ENCODE peak calls at places on chromosome 1, in ten cellular contexts. One of them, this sample, is unnamed.

GRCh38 chr1:183308719-183309118 is 109.5 kb downstream of the NMNAT2 start:
- DNase-seq in choroid plexus epithelial cell: no peak
- DNase-seq in heart right ventricle: no peak
- DNase-seq in cardiac fibroblast: no peak
- DNase-seq in kidney epithelial cell: no peak
- DNase-seq in testis: no peak
- DNase-seq in fibroblast of villous mesenchyme: no peak
- DNase-seq in AG10803: no peak
- DNase-seq in esophagus muscularis mucosa: no peak
- DNase-seq in naive thymus-derived CD4-positive, alpha-beta T cell: no peak
- DNase-seq in this sample: no peak

GRCh38 chr1:38083541-38083940 is 36.9 kb upstream of the POU3F1 start:
- DNase-seq in choroid plexus epithelial cell: no peak
- DNase-seq in heart right ventricle: no peak
- DNase-seq in cardiac fibroblast: no peak
- DNase-seq in kidney epithelial cell: no peak
- DNase-seq in testis: no peak
- DNase-seq in fibroblast of villous mesenchyme: no peak
- DNase-seq in AG10803: no peak
- DNase-seq in esophagus muscularis mucosa: no peak
- DNase-seq in naive thymus-derived CD4-positive, alpha-beta T cell: no peak
- DNase-seq in this sample: peak; percentile 23

GRCh38 chr1:66323958-66324357 is 210.0 kb upstream of the SGIP1 start:
- DNase-seq in choroid plexus epithelial cell: no peak
- DNase-seq in heart right ventricle: no peak
- DNase-seq in cardiac fibroblast: no peak
- DNase-seq in kidney epithelial cell: no peak
- DNase-seq in testis: no peak
- DNase-seq in fibroblast of villous mesenchyme: no peak
- DNase-seq in AG10803: no peak
- DNase-seq in esophagus muscularis mucosa: no peak
- DNase-seq in naive thymus-derived CD4-positive, alpha-beta T cell: no peak
- DNase-seq in this sample: no peak

GRCh38 chr1:8523641-8524206 is 205.8 kb downstream of the SLC45A1 start:
- DNase-seq in choroid plexus epithelial cell: no peak
- DNase-seq in heart right ventricle: no peak
- DNase-seq in cardiac fibroblast: no peak
- DNase-seq in kidney epithelial cell: no peak
- DNase-seq in testis: no peak
- DNase-seq in fibroblast of villous mesenchyme: no peak
- DNase-seq in AG10803: no peak
- DNase-seq in esophagus muscularis mucosa: no peak
- DNase-seq in naive thymus-derived CD4-positive, alpha-beta T cell: peak; percentile 31
- DNase-seq in this sample: no peak

GRCh38 chr1:93668121-93668520 is 13.5 kb downstream of the BCAR3 start:
- DNase-seq in choroid plexus epithelial cell: no peak
- DNase-seq in heart right ventricle: no peak
- DNase-seq in cardiac fibroblast: no peak
- DNase-seq in kidney epithelial cell: no peak
- DNase-seq in testis: no peak
- DNase-seq in fibroblast of villous mesenchyme: peak; percentile 93
- DNase-seq in AG10803: peak; percentile 63
- DNase-seq in esophagus muscularis mucosa: no peak
- DNase-seq in naive thymus-derived CD4-positive, alpha-beta T cell: no peak
- DNase-seq in this sample: no peak

GRCh38 chr1:6108937-6109636 is 63.4 kb downstream of the KCNAB2 start:
- DNase-seq in choroid plexus epithelial cell: peak; percentile 79
- DNase-seq in heart right ventricle: peak; percentile 17
- DNase-seq in cardiac fibroblast: peak; percentile 60
- DNase-seq in kidney epithelial cell: peak; percentile 14
- DNase-seq in testis: no peak
- DNase-seq in fibroblast of villous mesenchyme: peak; percentile 54
- DNase-seq in AG10803: peak; percentile 49
- DNase-seq in esophagus muscularis mucosa: no peak
- DNase-seq in naive thymus-derived CD4-positive, alpha-beta T cell: no peak
- DNase-seq in this sample: peak; percentile 63

GRCh38 chr1:168504064-168504837 is 39.5 kb downstream of the XCL2 start:
- DNase-seq in choroid plexus epithelial cell: no peak
- DNase-seq in heart right ventricle: no peak
- DNase-seq in cardiac fibroblast: peak; percentile 91
- DNase-seq in kidney epithelial cell: no peak
- DNase-seq in testis: peak; percentile 38
- DNase-seq in fibroblast of villous mesenchyme: peak; percentile 80
- DNase-seq in AG10803: peak; percentile 97
- DNase-seq in esophagus muscularis mucosa: no peak
- DNase-seq in naive thymus-derived CD4-positive, alpha-beta T cell: no peak
- DNase-seq in this sample: no peak

GRCh38 chr1:15742339-15742801 is at the start of gene TMEM82:
- DNase-seq in choroid plexus epithelial cell: no peak
- DNase-seq in heart right ventricle: no peak
- DNase-seq in cardiac fibroblast: no peak
- DNase-seq in kidney epithelial cell: no peak
- DNase-seq in testis: no peak
- DNase-seq in fibroblast of villous mesenchyme: no peak
- DNase-seq in AG10803: no peak
- DNase-seq in esophagus muscularis mucosa: no peak
- DNase-seq in naive thymus-derived CD4-positive, alpha-beta T cell: no peak
- DNase-seq in this sample: no peak

GRCh38 chr1:37685722-37686121 is 6.6 kb upstream of the CDCA8 start:
- DNase-seq in choroid plexus epithelial cell: no peak
- DNase-seq in heart right ventricle: no peak
- DNase-seq in cardiac fibroblast: no peak
- DNase-seq in kidney epithelial cell: no peak
- DNase-seq in testis: no peak
- DNase-seq in fibroblast of villous mesenchyme: no peak
- DNase-seq in AG10803: no peak
- DNase-seq in esophagus muscularis mucosa: no peak
- DNase-seq in naive thymus-derived CD4-positive, alpha-beta T cell: no peak
- DNase-seq in this sample: no peak

GRCh38 chr1:59552001-59552400 is 255.1 kb downstream of the FGGY start:
- DNase-seq in choroid plexus epithelial cell: no peak
- DNase-seq in heart right ventricle: no peak
- DNase-seq in cardiac fibroblast: no peak
- DNase-seq in kidney epithelial cell: no peak
- DNase-seq in testis: no peak
- DNase-seq in fibroblast of villous mesenchyme: no peak
- DNase-seq in AG10803: no peak
- DNase-seq in esophagus muscularis mucosa: no peak
- DNase-seq in naive thymus-derived CD4-positive, alpha-beta T cell: no peak
- DNase-seq in this sample: no peak

GRCh38 chr1:178491721-178492120 is 5.0 kb downstream of the CLEC20A start:
- DNase-seq in choroid plexus epithelial cell: no peak
- DNase-seq in heart right ventricle: no peak
- DNase-seq in cardiac fibroblast: no peak
- DNase-seq in kidney epithelial cell: no peak
- DNase-seq in testis: no peak
- DNase-seq in fibroblast of villous mesenchyme: no peak
- DNase-seq in AG10803: no peak
- DNase-seq in esophagus muscularis mucosa: no peak
- DNase-seq in naive thymus-derived CD4-positive, alpha-beta T cell: no peak
- DNase-seq in this sample: no peak

GRCh38 chr1:76474922-76475321 is 392.4 kb upstream of the ST6GALNAC5 start:
- DNase-seq in choroid plexus epithelial cell: no peak
- DNase-seq in heart right ventricle: no peak
- DNase-seq in cardiac fibroblast: no peak
- DNase-seq in kidney epithelial cell: no peak
- DNase-seq in testis: no peak
- DNase-seq in fibroblast of villous mesenchyme: no peak
- DNase-seq in AG10803: no peak
- DNase-seq in esophagus muscularis mucosa: no peak
- DNase-seq in naive thymus-derived CD4-positive, alpha-beta T cell: no peak
- DNase-seq in this sample: no peak

GRCh38 chr1:243917863-243918565 is 68.0 kb upstream of the AKT3 start:
- DNase-seq in choroid plexus epithelial cell: peak; percentile 62
- DNase-seq in heart right ventricle: no peak
- DNase-seq in cardiac fibroblast: peak; percentile 32
- DNase-seq in kidney epithelial cell: no peak
- DNase-seq in testis: no peak
- DNase-seq in fibroblast of villous mesenchyme: peak; percentile 63
- DNase-seq in AG10803: peak; percentile 22
- DNase-seq in esophagus muscularis mucosa: no peak
- DNase-seq in naive thymus-derived CD4-positive, alpha-beta T cell: no peak
- DNase-seq in this sample: no peak

GRCh38 chr1:154304664-154305337 is 16.1 kb upstream of the AQP10 start:
- DNase-seq in choroid plexus epithelial cell: no peak
- DNase-seq in heart right ventricle: no peak
- DNase-seq in cardiac fibroblast: no peak
- DNase-seq in kidney epithelial cell: no peak
- DNase-seq in testis: no peak
- DNase-seq in fibroblast of villous mesenchyme: no peak
- DNase-seq in AG10803: no peak
- DNase-seq in esophagus muscularis mucosa: no peak
- DNase-seq in naive thymus-derived CD4-positive, alpha-beta T cell: no peak
- DNase-seq in this sample: no peak

GRCh38 chr1:227562923-227563318 is 435 bp upstream of the ZNF678 start:
- DNase-seq in choroid plexus epithelial cell: no peak
- DNase-seq in heart right ventricle: no peak
- DNase-seq in cardiac fibroblast: no peak
- DNase-seq in kidney epithelial cell: no peak
- DNase-seq in testis: no peak
- DNase-seq in fibroblast of villous mesenchyme: no peak
- DNase-seq in AG10803: no peak
- DNase-seq in esophagus muscularis mucosa: no peak
- DNase-seq in naive thymus-derived CD4-positive, alpha-beta T cell: no peak
- DNase-seq in this sample: no peak

GRCh38 chr1:62962014-62962793 is 178.3 kb downstream of the ATG4C start:
- DNase-seq in choroid plexus epithelial cell: no peak
- DNase-seq in heart right ventricle: no peak
- DNase-seq in cardiac fibroblast: no peak
- DNase-seq in kidney epithelial cell: no peak
- DNase-seq in testis: no peak
- DNase-seq in fibroblast of villous mesenchyme: no peak
- DNase-seq in AG10803: no peak
- DNase-seq in esophagus muscularis mucosa: no peak
- DNase-seq in naive thymus-derived CD4-positive, alpha-beta T cell: no peak
- DNase-seq in this sample: no peak

GRCh38 chr1:76957961-76958360 is 90.7 kb downstream of the ST6GALNAC5 start:
- DNase-seq in choroid plexus epithelial cell: no peak
- DNase-seq in heart right ventricle: no peak
- DNase-seq in cardiac fibroblast: no peak
- DNase-seq in kidney epithelial cell: no peak
- DNase-seq in testis: no peak
- DNase-seq in fibroblast of villous mesenchyme: no peak
- DNase-seq in AG10803: no peak
- DNase-seq in esophagus muscularis mucosa: no peak
- DNase-seq in naive thymus-derived CD4-positive, alpha-beta T cell: no peak
- DNase-seq in this sample: no peak

GRCh38 chr1:198187973-198188588 is 31.3 kb downstream of the NEK7 start:
- DNase-seq in choroid plexus epithelial cell: no peak
- DNase-seq in heart right ventricle: no peak
- DNase-seq in cardiac fibroblast: no peak
- DNase-seq in kidney epithelial cell: no peak
- DNase-seq in testis: no peak
- DNase-seq in fibroblast of villous mesenchyme: peak; percentile 37
- DNase-seq in AG10803: no peak
- DNase-seq in esophagus muscularis mucosa: no peak
- DNase-seq in naive thymus-derived CD4-positive, alpha-beta T cell: peak; percentile 34
- DNase-seq in this sample: no peak
- H3K4me3 ChIP-seq in choroid plexus epithelial cell: no peak overlapping the region
- H3K4me3 ChIP-seq in heart right ventricle: no peak overlapping the region
- H3K4me3 ChIP-seq in cardiac fibroblast: no peak overlapping the region
- H3K4me3 ChIP-seq in kidney epithelial cell: no peak overlapping the region
- H3K4me3 ChIP-seq in testis: no peak overlapping the region
- H3K4me3 ChIP-seq in fibroblast of villous mesenchyme: no peak overlapping the region
- H3K4me3 ChIP-seq in AG10803: no peak overlapping the region
- H3K4me3 ChIP-seq in esophagus muscularis mucosa: no peak overlapping the region
- H3K4me3 ChIP-seq in naive thymus-derived CD4-positive, alpha-beta T cell: peak overlapping the region; percentile 2
- H3K4me3 ChIP-seq in this sample: no peak overlapping the region

GRCh38 chr1:90835661-90836344 is 118.7 kb upstream of the BARHL2 start:
- DNase-seq in choroid plexus epithelial cell: no peak
- DNase-seq in heart right ventricle: peak; percentile 20
- DNase-seq in cardiac fibroblast: no peak
- DNase-seq in kidney epithelial cell: no peak
- DNase-seq in testis: peak; percentile 19
- DNase-seq in fibroblast of villous mesenchyme: no peak
- DNase-seq in AG10803: no peak
- DNase-seq in esophagus muscularis mucosa: no peak
- DNase-seq in naive thymus-derived CD4-positive, alpha-beta T cell: no peak
- DNase-seq in this sample: no peak
- H3K4me3 ChIP-seq in choroid plexus epithelial cell: no peak overlapping the region
- H3K4me3 ChIP-seq in heart right ventricle: peak overlapping the region; percentile 57
- H3K4me3 ChIP-seq in cardiac fibroblast: peak overlapping the region; percentile 16
- H3K4me3 ChIP-seq in kidney epithelial cell: no peak overlapping the region
- H3K4me3 ChIP-seq in testis: peak overlapping the region; percentile 47
- H3K4me3 ChIP-seq in fibroblast of villous mesenchyme: peak overlapping the region; percentile 26
- H3K4me3 ChIP-seq in AG10803: no peak overlapping the region
- H3K4me3 ChIP-seq in esophagus muscularis mucosa: peak overlapping the region; percentile 50
- H3K4me3 ChIP-seq in naive thymus-derived CD4-positive, alpha-beta T cell: no peak overlapping the region
- H3K4me3 ChIP-seq in this sample: no peak overlapping the region

GRCh38 chr1:3745590-3746381 is 6.5 kb upstream of the CCDC27 start:
- DNase-seq in choroid plexus epithelial cell: no peak
- DNase-seq in heart right ventricle: no peak
- DNase-seq in cardiac fibroblast: no peak
- DNase-seq in kidney epithelial cell: no peak
- DNase-seq in testis: peak; percentile 53
- DNase-seq in fibroblast of villous mesenchyme: no peak
- DNase-seq in AG10803: no peak
- DNase-seq in esophagus muscularis mucosa: no peak
- DNase-seq in naive thymus-derived CD4-positive, alpha-beta T cell: no peak
- DNase-seq in this sample: no peak
- H3K4me3 ChIP-seq in choroid plexus epithelial cell: peak overlapping the region; percentile 66
- H3K4me3 ChIP-seq in heart right ventricle: peak overlapping the region; percentile 89
- H3K4me3 ChIP-seq in cardiac fibroblast: no peak overlapping the region
- H3K4me3 ChIP-seq in kidney epithelial cell: no peak overlapping the region
- H3K4me3 ChIP-seq in testis: no peak overlapping the region
- H3K4me3 ChIP-seq in fibroblast of villous mesenchyme: peak overlapping the region; percentile 71
- H3K4me3 ChIP-seq in AG10803: no peak overlapping the region
- H3K4me3 ChIP-seq in esophagus muscularis mucosa: peak overlapping the region; percentile 85
- H3K4me3 ChIP-seq in naive thymus-derived CD4-positive, alpha-beta T cell: no peak overlapping the region
- H3K4me3 ChIP-seq in this sample: peak overlapping the region; percentile 61

GRCh38 chr1:198106007-198106406 is 50.8 kb upstream of the NEK7 start:
- DNase-seq in choroid plexus epithelial cell: no peak
- DNase-seq in heart right ventricle: no peak
- DNase-seq in cardiac fibroblast: no peak
- DNase-seq in kidney epithelial cell: no peak
- DNase-seq in testis: no peak
- DNase-seq in fibroblast of villous mesenchyme: no peak
- DNase-seq in AG10803: no peak
- DNase-seq in esophagus muscularis mucosa: no peak
- DNase-seq in naive thymus-derived CD4-positive, alpha-beta T cell: no peak
- DNase-seq in this sample: no peak

GRCh38 chr1:198105185-198105584 is 51.6 kb upstream of the NEK7 start:
- DNase-seq in choroid plexus epithelial cell: no peak
- DNase-seq in heart right ventricle: no peak
- DNase-seq in cardiac fibroblast: no peak
- DNase-seq in kidney epithelial cell: no peak
- DNase-seq in testis: no peak
- DNase-seq in fibroblast of villous mesenchyme: no peak
- DNase-seq in AG10803: no peak
- DNase-seq in esophagus muscularis mucosa: no peak
- DNase-seq in naive thymus-derived CD4-positive, alpha-beta T cell: no peak
- DNase-seq in this sample: no peak

GRCh38 chr1:198099755-198100154 is 57.0 kb upstream of the NEK7 start:
- DNase-seq in choroid plexus epithelial cell: no peak
- DNase-seq in heart right ventricle: no peak
- DNase-seq in cardiac fibroblast: no peak
- DNase-seq in kidney epithelial cell: no peak
- DNase-seq in testis: no peak
- DNase-seq in fibroblast of villous mesenchyme: no peak
- DNase-seq in AG10803: no peak
- DNase-seq in esophagus muscularis mucosa: no peak
- DNase-seq in naive thymus-derived CD4-positive, alpha-beta T cell: no peak
- DNase-seq in this sample: no peak

GRCh38 chr1:198101716-198102453 is 54.9 kb upstream of the NEK7 start:
- DNase-seq in choroid plexus epithelial cell: no peak
- DNase-seq in heart right ventricle: no peak
- DNase-seq in cardiac fibroblast: no peak
- DNase-seq in kidney epithelial cell: no peak
- DNase-seq in testis: no peak
- DNase-seq in fibroblast of villous mesenchyme: no peak
- DNase-seq in AG10803: no peak
- DNase-seq in esophagus muscularis mucosa: no peak
- DNase-seq in naive thymus-derived CD4-positive, alpha-beta T cell: no peak
- DNase-seq in this sample: no peak

GRCh38 chr1:198102454-198102791 is 54.4 kb upstream of the NEK7 start:
- DNase-seq in choroid plexus epithelial cell: no peak
- DNase-seq in heart right ventricle: no peak
- DNase-seq in cardiac fibroblast: no peak
- DNase-seq in kidney epithelial cell: no peak
- DNase-seq in testis: no peak
- DNase-seq in fibroblast of villous mesenchyme: peak; percentile 42
- DNase-seq in AG10803: peak; percentile 88
- DNase-seq in esophagus muscularis mucosa: no peak
- DNase-seq in naive thymus-derived CD4-positive, alpha-beta T cell: peak; percentile 12
- DNase-seq in this sample: no peak
- H3K4me3 ChIP-seq in choroid plexus epithelial cell: no peak overlapping the region
- H3K4me3 ChIP-seq in heart right ventricle: no peak overlapping the region
- H3K4me3 ChIP-seq in cardiac fibroblast: no peak overlapping the region
- H3K4me3 ChIP-seq in kidney epithelial cell: no peak overlapping the region
- H3K4me3 ChIP-seq in testis: no peak overlapping the region
- H3K4me3 ChIP-seq in fibroblast of villous mesenchyme: no peak overlapping the region
- H3K4me3 ChIP-seq in AG10803: no peak overlapping the region
- H3K4me3 ChIP-seq in esophagus muscularis mucosa: no peak overlapping the region
- H3K4me3 ChIP-seq in naive thymus-derived CD4-positive, alpha-beta T cell: no peak overlapping the region
- H3K4me3 ChIP-seq in this sample: no peak overlapping the region

This sample was measured in BE2C.